ENCODE peak calls at places on chromosome 4, in five cellular contexts. One of them, this sample, is unnamed. For H3K36me3, the result is how much of the 10 kb centered on the place peaks cover.

GRCh38 chr4:65510976-65511375 is 159.3 kb downstream of the EPHA5 start:
- DNase-seq in mucosa of descending colon: no peak
- DNase-seq in heart left ventricle: no peak
- DNase-seq in GM23248: peak
- DNase-seq in PC-3: peak
- DNase-seq in this sample: no peak

GRCh38 chr4:161564230-161564834 is 599.5 kb downstream of the FSTL5 start:
- DNase-seq in mucosa of descending colon: no peak
- DNase-seq in heart left ventricle: no peak
- DNase-seq in GM23248: peak
- DNase-seq in PC-3: peak
- DNase-seq in this sample: no peak

GRCh38 chr4:65623509-65623908 is 46.8 kb downstream of the EPHA5 start:
- DNase-seq in mucosa of descending colon: no peak
- DNase-seq in GM23248: peak
- DNase-seq in heart left ventricle: no peak
- DNase-seq in PC-3: peak
- DNase-seq in this sample: no peak

GRCh38 chr4:133581971-133582619 is 433.0 kb downstream of the PCDH10 start:
- DNase-seq in PC-3: no peak
- DNase-seq in heart left ventricle: no peak
- DNase-seq in GM23248: no peak
- DNase-seq in mucosa of descending colon: no peak
- DNase-seq in this sample: no peak

GRCh38 chr4:184748251-184748652 is 14.4 kb upstream of the CENPU start:
- DNase-seq in mucosa of descending colon: peak
- DNase-seq in heart left ventricle: peak
- DNase-seq in PC-3: no peak
- DNase-seq in GM23248: no peak
- DNase-seq in this sample: no peak

GRCh38 chr4:130712038-130712437 is 1616.1 kb downstream of the C4orf33 start:
- DNase-seq in heart left ventricle: no peak
- DNase-seq in mucosa of descending colon: no peak
- DNase-seq in PC-3: peak
- DNase-seq in GM23248: no peak
- DNase-seq in this sample: no peak

GRCh38 chr4:150232029-150232428 is 153.8 kb downstream of the DCLK2 start:
- DNase-seq in mucosa of descending colon: no peak
- DNase-seq in heart left ventricle: no peak
- DNase-seq in PC-3: no peak
- DNase-seq in GM23248: no peak
- DNase-seq in this sample: no peak

GRCh38 chr4:190017357-190018200 is 9.5 kb downstream of the FRG2 start:
- DNase-seq in mucosa of descending colon: no peak
- DNase-seq in PC-3: no peak
- DNase-seq in GM23248: peak
- DNase-seq in heart left ventricle: no peak
- DNase-seq in this sample: no peak

GRCh38 chr4:24763631-24764302 is 31.6 kb upstream of the SOD3 start:
- DNase-seq in GM23248: peak
- DNase-seq in PC-3: peak
- DNase-seq in heart left ventricle: no peak
- DNase-seq in mucosa of descending colon: no peak
- DNase-seq in this sample: no peak

GRCh38 chr4:110626532-110627153 is 3.8 kb upstream of the PITX2 start:
- DNase-seq in mucosa of descending colon: no peak
- DNase-seq in PC-3: no peak
- DNase-seq in heart left ventricle: no peak
- DNase-seq in GM23248: no peak
- DNase-seq in this sample: no peak

GRCh38 chr4:80070880-80071620 is 2.0 kb downstream of the ANTXR2 start:
- DNase-seq in GM23248: peak
- DNase-seq in PC-3: peak
- DNase-seq in mucosa of descending colon: no peak
- DNase-seq in heart left ventricle: no peak
- DNase-seq in this sample: no peak

GRCh38 chr4:1204828-1205591 is 32.6 kb upstream of the SPON2 start:
- DNase-seq in mucosa of descending colon: peak
- DNase-seq in PC-3: no peak
- DNase-seq in heart left ventricle: peak
- DNase-seq in GM23248: no peak
- DNase-seq in this sample: no peak

GRCh38 chr4:128600996-128601857 is 208.3 kb upstream of the JADE1 start:
- DNase-seq in GM23248: peak
- DNase-seq in mucosa of descending colon: peak
- DNase-seq in PC-3: peak
- DNase-seq in heart left ventricle: peak
- DNase-seq in this sample: no peak

GRCh38 chr4:20044502-20044911 is 207.2 kb upstream of the SLIT2 start:
- DNase-seq in mucosa of descending colon: no peak
- DNase-seq in heart left ventricle: no peak
- DNase-seq in PC-3: peak
- DNase-seq in GM23248: peak
- DNase-seq in this sample: no peak

GRCh38 chr4:5887361-5888221 is 5.3 kb downstream of the CRMP1 start:
- DNase-seq in mucosa of descending colon: no peak
- DNase-seq in heart left ventricle: no peak
- DNase-seq in PC-3: no peak
- DNase-seq in GM23248: no peak
- DNase-seq in this sample: no peak
- H3K36me3 ChIP-seq in mucosa of descending colon: under half
- H3K36me3 ChIP-seq in heart left ventricle: under half
- H3K36me3 ChIP-seq in PC-3: under half
- H3K36me3 ChIP-seq in GM23248: under half
- H3K36me3 ChIP-seq in this sample: under half

DNA sequence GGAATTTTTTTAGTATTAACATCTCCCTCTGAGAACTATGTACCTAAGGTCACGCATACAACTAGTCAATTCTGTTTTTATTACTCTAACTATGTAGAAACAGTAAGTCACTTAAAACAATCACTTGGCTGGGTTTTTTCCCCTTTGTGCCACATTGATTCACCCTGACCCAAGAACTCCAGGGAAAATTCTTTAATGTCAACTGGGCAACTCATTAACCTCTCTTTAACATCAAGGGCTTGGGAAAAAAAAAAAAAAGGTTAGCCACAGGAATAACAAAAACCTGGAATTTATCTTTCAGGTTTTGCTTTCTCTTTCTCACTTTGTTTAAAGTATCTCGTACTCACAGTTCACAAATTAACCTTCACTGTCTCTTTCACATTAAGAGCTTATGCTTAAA is 8.1 kb downstream of the RPL9 start:
- DNase-seq in PC-3: no peak
- DNase-seq in GM23248: no peak
- DNase-seq in mucosa of descending colon: no peak
- DNase-seq in heart left ventricle: no peak
- DNase-seq in this sample: no peak
- H3K36me3 ChIP-seq in PC-3: under half
- H3K36me3 ChIP-seq in GM23248: half or more
- H3K36me3 ChIP-seq in mucosa of descending colon: under half
- H3K36me3 ChIP-seq in heart left ventricle: under half
- H3K36me3 ChIP-seq in this sample: under half

DNA sequence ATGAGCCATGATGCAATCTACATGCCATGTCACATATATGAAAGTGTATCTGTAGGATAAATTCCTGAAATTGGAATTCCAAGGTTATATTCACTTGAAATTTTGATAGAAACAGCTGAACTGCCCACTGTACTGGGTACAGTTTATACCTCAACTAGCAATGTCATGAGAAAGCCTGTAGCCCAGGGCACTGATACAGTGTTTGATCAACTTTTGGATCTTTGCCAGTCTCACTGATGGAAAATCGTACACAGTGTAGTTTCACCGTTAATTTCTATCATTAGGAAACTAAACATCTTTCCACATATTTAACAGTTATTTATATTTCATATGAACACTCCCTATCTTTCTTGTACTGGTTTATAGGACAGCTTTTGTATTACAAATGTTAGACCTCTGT is 34.2 kb downstream of the TAPT1 start:
- DNase-seq in mucosa of descending colon: no peak
- DNase-seq in GM23248: no peak
- DNase-seq in heart left ventricle: no peak
- DNase-seq in PC-3: no peak
- DNase-seq in this sample: no peak
- H3K36me3 ChIP-seq in mucosa of descending colon: under half
- H3K36me3 ChIP-seq in GM23248: under half
- H3K36me3 ChIP-seq in heart left ventricle: under half
- H3K36me3 ChIP-seq in PC-3: under half
- H3K36me3 ChIP-seq in this sample: under half

GRCh38 chr4:116882503-116882902 is 202.9 kb downstream of the TRAM1L1 start:
- DNase-seq in heart left ventricle: no peak
- DNase-seq in PC-3: peak
- DNase-seq in GM23248: no peak
- DNase-seq in mucosa of descending colon: no peak
- DNase-seq in this sample: no peak
- H3K36me3 ChIP-seq in heart left ventricle: under half
- H3K36me3 ChIP-seq in PC-3: under half
- H3K36me3 ChIP-seq in GM23248: under half
- H3K36me3 ChIP-seq in mucosa of descending colon: under half
- H3K36me3 ChIP-seq in this sample: under half

This sample was measured in iPS DF 6.9.